ENCODE peak calls at places on chromosomes 4 and X, in four cellular contexts. X is neural progenitor cell, J is mesenchymal stem cell, A is SK-N-SH. B is an unnamed sample.
A peak's percentile ranks its signal among the peaks of the same experiment; 100 is the strongest.

GRCh38 chrX:125782184-125782583 is 383.9 kb downstream of the DCAF12L2 start:
- DNase-seq in X (no peak), J (no peak), A (no peak), B (no peak)

GRCh38 chr4:156638332-156638731 is 333.3 kb downstream of the PDGFC start:
- DNase-seq in X (no peak), J (no peak), A (no peak), B (no peak)

GRCh38 chrX:136353519-136354095 is 52.8 kb downstream of the ADGRG4 start:
- DNase-seq in X (no peak), J (no peak), A (no peak), B (no peak)

GRCh38 chr4:148574502-148574901 is 132.3 kb upstream of the NR3C2 start:
- DNase-seq in X (no peak), J (no peak), A (no peak), B (no peak)

GRCh38 chr4:22237846-22238513 is 277.9 kb downstream of the ADGRA3 start:
- DNase-seq in X (peak; percentile 65), J (no peak), A (no peak), B (no peak)

GRCh38 chr4:128600996-128601857 is 208.3 kb upstream of the JADE1 start:
- DNase-seq in X (no peak), J (peak; percentile 97), A (peak; percentile 31), B (no peak)

GRCh38 chr4:101345271-101345595 is 2.1 kb downstream of the PPP3CA start:
- DNase-seq in X (no peak), J (no peak), A (peak; percentile 30), B (no peak)

GRCh38 chrX:20037182-20037581 is 46.3 kb upstream of the BCLAF3 start:
- DNase-seq in X (no peak), J (no peak), A (no peak), B (no peak)

GRCh38 chr4:113810906-113811305 is 49.4 kb upstream of the CAMK2D start:
- DNase-seq in X (no peak), J (peak; percentile 29), A (no peak), B (no peak)

GRCh38 chr4:9877123-9877522 is 95.7 kb downstream of the DRD5 start:
- DNase-seq in X (no peak), J (no peak), A (no peak), B (no peak)

GRCh38 chr4:4871267-4872147 is 12.0 kb downstream of the MSX1 start:
- DNase-seq in X (peak; percentile 55), J (no peak), A (peak; percentile 39), B (no peak)

GRCh38 chr4:186021461-186022167 is 47.3 kb upstream of the TLR3 start:
- DNase-seq in X (peak; percentile 88), J (peak; percentile 29), A (peak; percentile 82), B (peak; percentile 44)

GRCh38 chr4:38145033-38145673 is 185.0 kb downstream of the PTTG2 start:
- DNase-seq in X (no peak), J (no peak), A (no peak), B (no peak)

GRCh38 chr4:77699731-77700210 is 94.2 kb downstream of the CXCL13 start:
- DNase-seq in X (peak; percentile 70), J (peak; percentile 94), A (peak; percentile 24), B (peak; percentile 30)

GRCh38 chr4:96407651-96408342 is 567.9 kb downstream of the PDHA2 start:
- DNase-seq in X (no peak), J (no peak), A (no peak), B (no peak)

GRCh38 chrX:70535198-70535597 is 90.6 kb downstream of the DLG3 start:
- DNase-seq in X (no peak), J (no peak), A (no peak), B (no peak)

GRCh38 chr4:159298502-159298901 is 195.6 kb downstream of the RAPGEF2 start:
- DNase-seq in X (no peak), J (peak; percentile 62), A (no peak), B (no peak)

GRCh38 chr4:687975-688694 is 816 bp downstream of the SLC49A3 start:
- DNase-seq in X (no peak), J (no peak), A (no peak), B (no peak)

GRCh38 chr4:104896623-104897296 is 249.9 kb upstream of the TET2 start:
- DNase-seq in X (no peak), J (no peak), A (no peak), B (no peak)

GRCh38 chr4:48017108-48017527 is 546 bp downstream of the NIPAL1 start:
- DNase-seq in X (peak; percentile 61), J (peak; percentile 82), A (peak; percentile 68), B (no peak)

GRCh38 chr4:68372588-68372987 is 22.7 kb upstream of the YTHDC1 start:
- DNase-seq in X (no peak), J (no peak), A (no peak), B (no peak)
- H3K9ac ChIP-seq in X (no peak overlapping the region), J (peak overlapping the region; percentile 71), A (no peak overlapping the region), B (no peak overlapping the region)

GRCh38 chrX:39904816-39905474 is 192.8 kb downstream of the BCOR start:
- DNase-seq in X (no peak), J (peak; percentile 30), A (no peak), B (no peak)

GRCh38 chrX:39907964-39908616 is 189.7 kb downstream of the BCOR start:
- DNase-seq in X (no peak), J (peak; percentile 96), A (peak; percentile 30), B (peak; percentile 40)

GRCh38 chrX:39905475-39905889 is 192.3 kb downstream of the BCOR start:
- DNase-seq in X (no peak), J (no peak), A (peak; percentile 34), B (no peak)

GRCh38 chrX:39903937-39904336 is 193.8 kb downstream of the BCOR start:
- DNase-seq in X (no peak), J (no peak), A (no peak), B (no peak)

DNA sequence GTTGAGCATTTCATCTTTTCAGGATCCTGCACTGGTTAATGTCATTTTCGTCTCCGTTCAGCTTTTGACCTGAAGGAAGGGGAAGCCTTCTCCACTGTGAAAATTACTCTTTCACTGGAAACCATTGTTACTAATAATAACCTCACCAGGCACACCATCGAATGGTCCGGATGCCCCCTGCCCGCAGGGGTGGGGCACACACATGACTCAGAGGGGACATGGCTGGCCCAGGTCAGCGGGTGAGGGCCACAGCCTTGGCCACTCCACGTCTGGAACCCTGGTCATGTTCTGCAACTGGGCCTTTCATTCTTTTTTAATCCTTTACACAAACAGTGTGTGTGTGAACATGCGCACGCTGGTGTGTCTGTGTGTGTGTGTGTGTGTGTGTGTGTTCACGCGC is 191.8 kb downstream of the BCOR start:
- DNase-seq in X (no peak), J (peak; percentile 49), A (no peak), B (no peak)
- H3K9ac ChIP-seq in X (no peak overlapping the region), J (no peak overlapping the region), A (no peak overlapping the region), B (no peak overlapping the region)

GRCh38 chrX:13487731-13488505 is 81.5 kb upstream of the EGFL6 start:
- DNase-seq in X (peak; percentile 78), J (peak; percentile 88), A (peak; percentile 48), B (peak; percentile 63)
- H3K9ac ChIP-seq in X (no peak overlapping the region), J (peak overlapping the region; percentile 84), A (peak overlapping the region; percentile 69), B (no peak overlapping the region)

GRCh38 chrX:152913915-152914314 is 16.0 kb downstream of the ZNF185 start:
- DNase-seq in X (no peak), J (no peak), A (peak; percentile 69), B (no peak)
- H3K9ac ChIP-seq in X (no peak overlapping the region), J (no peak overlapping the region), A (no peak overlapping the region), B (no peak overlapping the region)

DNA sequence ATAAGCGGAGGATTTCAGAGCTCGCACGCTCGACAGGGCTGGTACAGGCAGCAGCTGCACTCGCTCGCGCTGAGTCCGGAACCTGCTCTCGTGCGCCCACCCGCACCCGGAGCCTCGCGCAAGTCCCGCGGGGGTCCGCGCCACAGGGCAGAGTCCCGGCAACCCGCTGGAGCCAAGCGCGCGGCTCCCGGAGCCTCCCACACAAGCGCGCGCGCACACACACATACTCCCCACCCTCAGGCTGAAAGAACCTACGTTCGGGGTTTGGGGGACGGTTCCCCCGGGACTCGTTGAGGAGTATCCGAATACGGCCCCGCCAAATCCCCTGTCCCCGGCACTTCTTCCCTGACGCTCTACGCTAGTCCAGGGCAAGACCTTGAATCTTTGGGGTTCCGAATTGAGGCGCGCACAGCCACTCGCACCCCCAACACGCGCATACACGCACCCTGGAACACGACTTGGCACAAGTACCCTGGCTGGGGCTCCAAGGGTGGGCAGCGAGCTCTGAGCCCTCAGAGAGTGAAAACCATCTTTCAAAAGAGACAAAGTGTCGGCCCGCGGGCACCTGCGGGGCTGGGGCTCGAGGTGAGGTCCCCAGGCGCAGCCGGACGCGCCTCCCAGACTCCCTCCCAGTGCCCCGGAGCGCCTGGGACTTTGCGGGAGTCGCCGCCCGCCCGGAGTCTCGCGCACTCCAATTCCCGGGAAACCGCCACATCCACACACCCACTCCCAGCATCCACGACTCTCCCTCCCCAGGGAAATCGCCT is 942 bp downstream of the ANOS1 start:
- DNase-seq in X (peak; percentile 35), J (peak; percentile 15), A (peak; percentile 15), B (no peak)
- H3K9ac ChIP-seq in X (no peak overlapping the region), J (no peak overlapping the region), A (no peak overlapping the region), B (peak overlapping the region; percentile 76)